ENCODE peak calls at places on chromosome 13, in four cellular contexts. W is right atrium auricular region, X is lower lobe of right lung, P is mesenchymal stem cell. T is an unnamed sample. For H3K4me1, the result is how much of the 10 kb centered on the place peaks cover.

GRCh38 chr13:97191615-97192014 is 30.5 kb upstream of the MBNL2 start:
- DNase-seq in P (no peak), W (no peak), X (no peak), T (no peak)

GRCh38 chr13:50129923-50130685 is 114.9 kb downstream of the KCNRG start:
- DNase-seq in X (peak), P (peak), W (no peak), T (peak)

GRCh38 chr13:53015971-53016370 is 12.6 kb upstream of the OLFM4 start:
- DNase-seq in X (no peak), P (no peak), W (no peak), T (no peak)

GRCh38 chr13:23749288-23749880 is 139.8 kb downstream of the MIPEP start:
- DNase-seq in X (no peak), W (no peak), P (no peak), T (no peak)

GRCh38 chr13:52780092-52780491 is 40.5 kb upstream of the CNMD start:
- DNase-seq in W (no peak), X (no peak), P (no peak), T (no peak)

GRCh38 chr13:75938811-75939525 is 302.8 kb downstream of the LMO7 start:
- DNase-seq in W (no peak), X (no peak), P (no peak), T (no peak)

GRCh38 chr13:77470986-77471385 is 64.5 kb upstream of the SCEL start:
- DNase-seq in P (no peak), X (no peak), W (no peak), T (no peak)

GRCh38 chr13:52846567-52847321 is 1.7 kb downstream of the PCDH8 start:
- DNase-seq in W (no peak), X (peak), P (no peak), T (peak)

GRCh38 chr13:71864094-71864980 is 2.7 kb downstream of the DACH1 start:
- DNase-seq in W (no peak), P (peak), X (peak), T (peak)

GRCh38 chr13:92676246-92676645 is 550.4 kb upstream of the GPC6 start:
- DNase-seq in X (no peak), P (no peak), W (no peak), T (no peak)
- H3K4me1 ChIP-seq in X (under half), P (under half), W (under half), T (under half)

DNA sequence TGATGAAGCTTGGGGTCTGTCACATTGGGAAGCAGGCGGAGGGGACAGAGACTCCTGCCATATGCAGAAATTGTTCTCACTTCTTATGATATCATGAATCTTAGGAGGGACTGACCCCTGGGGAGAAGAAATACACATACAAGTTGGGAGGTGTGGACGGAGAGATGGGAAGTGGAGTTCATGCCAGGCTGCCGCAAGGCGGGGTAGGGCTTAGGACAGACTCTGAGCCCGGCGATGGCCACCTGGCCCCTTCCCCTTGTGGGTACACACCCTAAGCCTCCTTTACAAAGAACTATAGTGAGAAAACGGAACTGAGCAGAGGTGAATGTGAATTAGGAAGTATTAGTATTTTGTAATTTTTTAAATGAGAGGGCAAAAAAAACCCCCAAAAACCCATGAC is 177.0 kb upstream of the IRS2 start:
- DNase-seq in X (no peak), P (no peak), W (no peak), T (no peak)
- H3K4me1 ChIP-seq in X (under half), P (under half), W (under half), T (under half)

GRCh38 chr13:98575876-98576214 is 1.1 kb downstream of the STK24 start:
- DNase-seq in P (no peak), X (no peak), W (no peak), T (no peak)

GRCh38 chr13:98575009-98575866 is 1.7 kb downstream of the STK24 start:
- DNase-seq in P (peak), X (no peak), W (no peak), T (no peak)

GRCh38 chr13:98571955-98572662 is 4.8 kb downstream of the STK24 start:
- DNase-seq in X (no peak), W (no peak), P (peak), T (peak)

GRCh38 chr13:98567140-98567539 is 9.8 kb downstream of the STK24 start:
- DNase-seq in P (no peak), X (no peak), W (no peak), T (no peak)

DNA sequence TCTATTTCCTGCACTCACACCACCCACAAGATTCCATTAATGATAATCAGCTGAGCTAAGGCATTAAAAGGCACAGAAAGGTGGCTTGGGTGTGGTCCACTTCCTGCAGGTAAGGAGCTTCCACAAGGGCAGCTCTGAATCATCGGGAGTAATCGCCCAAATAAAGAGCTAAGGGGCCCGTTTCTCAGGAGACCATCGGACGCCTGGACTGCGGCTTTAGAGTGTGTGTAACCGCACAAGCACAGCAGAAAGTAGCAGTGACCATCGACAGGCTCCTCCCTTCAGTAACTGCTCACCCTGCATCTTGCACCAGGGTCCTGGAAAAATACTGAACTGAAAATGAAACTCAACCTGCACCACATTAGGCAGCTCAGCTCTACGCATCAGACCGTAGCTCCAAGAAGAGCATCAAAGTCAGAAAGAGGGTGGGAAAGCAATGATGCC is 6.0 kb downstream of the STK24 start:
- DNase-seq in X (no peak), W (no peak), P (peak), T (peak)
- H3K4me1 ChIP-seq in X (half or more), W (under half), P (under half), T (under half)

GRCh38 chr13:48490241-48490640 is 42.6 kb downstream of the RCBTB2 start:
- DNase-seq in P (no peak), X (no peak), W (no peak), T (no peak)

GRCh38 chr13:48492123-48493075 is 40.5 kb downstream of the RCBTB2 start:
- DNase-seq in W (peak), P (peak), X (peak), T (peak)

GRCh38 chr13:48493076-48493765 is 39.7 kb downstream of the RCBTB2 start:
- DNase-seq in X (no peak), P (peak), W (no peak), T (no peak)

GRCh38 chr13:48489666-48490065 is 43.2 kb downstream of the RCBTB2 start:
- DNase-seq in X (no peak), W (no peak), P (no peak), T (no peak)

DNA sequence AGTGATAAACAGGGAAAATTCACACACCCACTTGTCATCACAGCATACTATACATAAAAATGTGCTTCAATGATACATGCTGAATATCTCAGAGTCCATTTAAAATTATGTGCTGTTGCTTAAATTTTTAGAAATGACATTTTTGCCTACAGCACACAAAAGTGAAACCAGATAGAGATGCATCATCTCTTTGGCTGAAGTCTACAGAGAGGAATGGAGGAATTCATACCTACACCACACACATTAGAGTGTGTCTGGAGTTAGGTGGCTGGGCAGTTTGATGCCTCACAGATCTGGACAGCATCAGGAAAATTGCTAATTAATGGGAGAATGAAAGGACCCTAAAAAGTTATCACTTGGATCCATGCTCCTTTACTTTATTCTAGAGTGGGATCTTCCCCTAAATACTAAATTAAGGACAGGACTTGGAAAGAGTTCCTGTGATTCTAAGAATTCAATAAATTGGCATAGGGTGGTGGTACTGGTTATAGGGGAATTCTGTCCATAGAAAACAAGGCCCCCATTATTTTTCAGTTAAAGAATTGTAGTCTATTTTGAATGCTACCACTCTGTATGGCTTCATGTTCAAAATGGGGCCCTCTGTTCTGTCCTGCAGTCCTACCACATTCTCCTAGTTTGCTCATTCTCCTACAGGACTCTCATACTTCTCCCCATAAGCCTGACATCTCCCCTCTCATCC is 41.3 kb downstream of the RCBTB2 start:
- DNase-seq in W (no peak), X (no peak), P (no peak), T (no peak)
- H3K4me1 ChIP-seq in W (under half), X (under half), P (under half), T (under half)

GRCh38 chr13:83992566-83993358 is 110.5 kb upstream of the SLITRK1 start:
- DNase-seq in X (no peak), W (no peak), P (no peak), T (no peak)

GRCh38 chr13:83996415-83996814 is 114.1 kb upstream of the SLITRK1 start:
- DNase-seq in W (no peak), X (no peak), P (no peak), T (no peak)

DNA sequence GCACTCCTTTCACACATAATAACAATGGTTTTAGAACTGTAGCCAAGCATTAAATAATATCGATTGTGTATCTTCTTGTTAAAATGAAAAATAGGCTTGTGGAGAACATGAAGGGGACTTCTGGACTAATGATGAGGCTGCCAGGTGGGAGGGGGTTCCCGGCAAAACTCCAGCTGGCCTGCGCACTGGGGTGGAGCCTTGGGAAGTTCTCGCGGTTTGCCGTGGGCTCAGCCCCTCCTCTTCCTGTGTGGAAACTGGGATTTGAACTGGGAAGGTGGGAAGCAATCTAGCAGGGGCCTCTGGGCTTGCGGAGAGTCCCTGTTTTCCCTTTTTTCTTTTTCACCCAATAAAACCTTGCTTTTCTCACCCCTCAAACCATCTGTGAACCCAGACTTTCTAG is 113.7 kb upstream of the SLITRK1 start:
- DNase-seq in W (no peak), P (no peak), X (no peak), T (no peak)
- H3K4me1 ChIP-seq in W (under half), P (under half), X (under half), T (under half)

GRCh38 chr13:30722361-30722760 is 13.0 kb upstream of the ALOX5AP start:
- DNase-seq in X (no peak), P (no peak), W (no peak), T (no peak)

GRCh38 chr13:30720470-30720869 is 14.9 kb upstream of the ALOX5AP start:
- DNase-seq in W (no peak), P (peak), X (no peak), T (no peak)

GRCh38 chr13:30719521-30719914 is 15.8 kb upstream of the ALOX5AP start:
- DNase-seq in W (no peak), P (no peak), X (no peak), T (no peak)

GRCh38 chr13:30715837-30716236 is 19.5 kb upstream of the ALOX5AP start:
- DNase-seq in X (no peak), W (peak), P (no peak), T (no peak)

DNA sequence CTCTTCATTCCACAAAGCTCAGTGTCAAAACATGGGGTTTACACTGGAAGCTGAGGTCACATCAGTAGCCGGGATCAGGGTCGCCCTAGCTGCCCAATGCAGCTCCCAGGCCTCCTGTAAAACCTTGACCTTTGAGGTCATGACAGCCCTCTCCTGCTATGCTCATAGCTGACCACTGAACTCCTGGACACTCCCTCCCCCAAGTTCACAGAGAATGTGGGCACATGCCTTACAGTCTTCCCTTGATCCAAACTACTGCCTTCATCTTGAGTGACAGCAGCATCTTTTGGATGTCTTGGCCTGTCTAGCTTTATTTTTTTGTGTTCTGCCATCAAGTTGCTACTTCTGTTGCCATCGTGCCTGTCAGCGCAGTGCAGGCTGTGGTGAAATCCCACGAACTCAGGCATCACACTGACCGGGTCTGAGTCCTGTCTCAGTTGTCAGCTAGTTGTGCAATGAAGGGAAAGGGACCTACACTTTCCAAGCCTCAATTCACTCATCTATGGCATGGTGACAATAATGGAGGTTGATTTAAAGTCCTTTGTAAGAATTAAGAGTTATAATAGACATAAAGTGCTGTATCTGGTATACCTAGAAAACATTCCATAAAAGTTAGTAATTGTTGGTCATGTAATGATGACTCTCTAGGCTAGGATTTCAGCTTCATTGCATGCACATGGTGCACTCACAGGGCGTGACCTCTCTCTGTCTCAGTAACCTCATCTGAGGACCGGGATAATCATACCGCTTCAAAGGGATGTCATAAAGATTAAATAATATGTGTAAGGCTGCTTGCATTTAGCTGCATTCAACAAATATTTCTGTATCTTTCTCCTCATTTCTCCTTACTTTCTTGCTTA is 16.5 kb upstream of the ALOX5AP start:
- DNase-seq in X (no peak), P (peak), W (no peak), T (no peak)
- H3K4me1 ChIP-seq in X (under half), P (under half), W (under half), T (under half)

GRCh38 chr13:110344320-110344719 is 37.2 kb downstream of the COL4A2 start:
- DNase-seq in W (peak), P (no peak), X (no peak), T (no peak)

GRCh38 chr13:110341445-110342247 is 34.6 kb downstream of the COL4A2 start:
- DNase-seq in W (peak), X (no peak), P (peak), T (no peak)

GRCh38 chr13:110340812-110341444 is 33.8 kb downstream of the COL4A2 start:
- DNase-seq in P (peak), X (peak), W (peak), T (peak)

GRCh38 chr13:110343241-110343865 is 36.3 kb downstream of the COL4A2 start:
- DNase-seq in X (no peak), P (no peak), W (peak), T (no peak)

DNA sequence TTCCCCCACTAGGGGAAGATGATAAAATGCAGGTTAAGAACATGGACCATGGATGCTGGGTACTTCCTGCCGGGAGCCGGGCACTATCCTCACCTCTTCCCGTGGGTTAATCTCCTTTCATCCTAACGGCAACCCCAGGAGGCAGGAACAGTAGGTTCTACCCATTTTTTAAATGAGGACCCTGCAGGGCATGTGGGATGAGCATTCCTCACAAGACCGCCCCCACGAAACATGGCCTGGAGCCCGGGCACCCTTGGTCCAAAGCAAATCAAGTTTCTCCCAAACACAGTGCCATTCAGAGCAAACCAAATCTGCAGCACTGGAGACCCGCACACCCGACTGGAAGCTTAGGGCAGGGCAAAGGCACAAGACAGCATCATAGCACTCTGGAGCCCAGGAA is 35.4 kb downstream of the COL4A2 start:
- DNase-seq in W (no peak), P (no peak), X (no peak), T (no peak)
- H3K4me1 ChIP-seq in W (under half), P (under half), X (half or more), T (under half)